ENCODE peak calls at places on chromosome 4, in ten cellular contexts. One of them, this sample, is unnamed.

GRCh38 chr4:139884438-139884837 is 218.8 kb downstream of the MGST2 start:
- DNase-seq in CD8-positive, alpha-beta T cell: no peak
- DNase-seq in breast epithelium: no peak
- DNase-seq in fibroblast of lung: no peak
- DNase-seq in CD8-positive, alpha-beta memory T cell: no peak
- DNase-seq in colonic mucosa: no peak
- DNase-seq in heart right ventricle: no peak
- DNase-seq in testis: peak; percentile 66
- DNase-seq in psoas muscle: no peak
- DNase-seq in hepatocyte: no peak
- DNase-seq in this sample: no peak

GRCh38 chr4:73998040-73999011 is at the start of gene CXCL5:
- DNase-seq in CD8-positive, alpha-beta T cell: no peak
- DNase-seq in hepatocyte: peak; percentile 68
- DNase-seq in psoas muscle: peak; percentile 19
- DNase-seq in colonic mucosa: no peak
- DNase-seq in fibroblast of lung: peak; percentile 53
- DNase-seq in testis: peak; percentile 44
- DNase-seq in breast epithelium: no peak
- DNase-seq in CD8-positive, alpha-beta memory T cell: no peak
- DNase-seq in heart right ventricle: peak; percentile 18
- DNase-seq in this sample: no peak

GRCh38 chr4:74547042-74547441 is 102.1 kb downstream of the AREG start:
- DNase-seq in fibroblast of lung: no peak
- DNase-seq in breast epithelium: no peak
- DNase-seq in hepatocyte: no peak
- DNase-seq in CD8-positive, alpha-beta T cell: no peak
- DNase-seq in colonic mucosa: no peak
- DNase-seq in CD8-positive, alpha-beta memory T cell: no peak
- DNase-seq in psoas muscle: no peak
- DNase-seq in testis: no peak
- DNase-seq in heart right ventricle: no peak
- DNase-seq in this sample: no peak

GRCh38 chr4:136861081-136861480 is 671.2 kb downstream of the PCDH18 start:
- DNase-seq in heart right ventricle: no peak
- DNase-seq in psoas muscle: no peak
- DNase-seq in testis: no peak
- DNase-seq in CD8-positive, alpha-beta T cell: no peak
- DNase-seq in colonic mucosa: no peak
- DNase-seq in breast epithelium: no peak
- DNase-seq in fibroblast of lung: peak; percentile 4
- DNase-seq in hepatocyte: no peak
- DNase-seq in CD8-positive, alpha-beta memory T cell: no peak
- DNase-seq in this sample: no peak

GRCh38 chr4:101018836-101019235 is 328.5 kb downstream of the PPP3CA start:
- DNase-seq in colonic mucosa: no peak
- DNase-seq in heart right ventricle: no peak
- DNase-seq in CD8-positive, alpha-beta T cell: no peak
- DNase-seq in psoas muscle: no peak
- DNase-seq in hepatocyte: no peak
- DNase-seq in fibroblast of lung: no peak
- DNase-seq in testis: no peak
- DNase-seq in breast epithelium: no peak
- DNase-seq in CD8-positive, alpha-beta memory T cell: peak; percentile 20
- DNase-seq in this sample: no peak

GRCh38 chr4:7663075-7663541 is 228.4 kb upstream of the PSAPL1 start:
- DNase-seq in CD8-positive, alpha-beta memory T cell: no peak
- DNase-seq in CD8-positive, alpha-beta T cell: no peak
- DNase-seq in fibroblast of lung: no peak
- DNase-seq in psoas muscle: no peak
- DNase-seq in breast epithelium: no peak
- DNase-seq in colonic mucosa: no peak
- DNase-seq in testis: no peak
- DNase-seq in heart right ventricle: no peak
- DNase-seq in hepatocyte: no peak
- DNase-seq in this sample: no peak

GRCh38 chr4:52094746-52095145 is 43.6 kb downstream of the SPATA18 start:
- DNase-seq in psoas muscle: no peak
- DNase-seq in breast epithelium: no peak
- DNase-seq in heart right ventricle: no peak
- DNase-seq in testis: no peak
- DNase-seq in fibroblast of lung: no peak
- DNase-seq in CD8-positive, alpha-beta T cell: no peak
- DNase-seq in hepatocyte: no peak
- DNase-seq in CD8-positive, alpha-beta memory T cell: no peak
- DNase-seq in colonic mucosa: no peak
- DNase-seq in this sample: no peak

GRCh38 chr4:180828455-180829018 is 1414.7 kb upstream of the TENM3 start:
- DNase-seq in breast epithelium: no peak
- DNase-seq in CD8-positive, alpha-beta T cell: no peak
- DNase-seq in testis: peak; percentile 65
- DNase-seq in hepatocyte: peak; percentile 75
- DNase-seq in heart right ventricle: peak; percentile 13
- DNase-seq in psoas muscle: no peak
- DNase-seq in fibroblast of lung: peak; percentile 69
- DNase-seq in CD8-positive, alpha-beta memory T cell: no peak
- DNase-seq in colonic mucosa: no peak
- DNase-seq in this sample: no peak

GRCh38 chr4:125316781-125317525 is 2.2 kb downstream of the FAT4 start:
- DNase-seq in CD8-positive, alpha-beta memory T cell: no peak
- DNase-seq in psoas muscle: peak; percentile 41
- DNase-seq in breast epithelium: no peak
- DNase-seq in hepatocyte: peak; percentile 40
- DNase-seq in CD8-positive, alpha-beta T cell: no peak
- DNase-seq in testis: peak; percentile 69
- DNase-seq in fibroblast of lung: peak; percentile 54
- DNase-seq in colonic mucosa: peak; percentile 18
- DNase-seq in heart right ventricle: peak; percentile 20
- DNase-seq in this sample: peak; percentile 33

GRCh38 chr4:145909773-145910172 is 28.9 kb downstream of the ZNF827 start:
- DNase-seq in fibroblast of lung: no peak
- DNase-seq in CD8-positive, alpha-beta memory T cell: no peak
- DNase-seq in heart right ventricle: peak; percentile 38
- DNase-seq in colonic mucosa: peak; percentile 77
- DNase-seq in breast epithelium: no peak
- DNase-seq in psoas muscle: no peak
- DNase-seq in hepatocyte: no peak
- DNase-seq in CD8-positive, alpha-beta T cell: no peak
- DNase-seq in testis: no peak
- DNase-seq in this sample: no peak

GRCh38 chr4:124290678-124291077 is 421.9 kb downstream of the ANKRD50 start:
- DNase-seq in breast epithelium: no peak
- DNase-seq in heart right ventricle: no peak
- DNase-seq in colonic mucosa: no peak
- DNase-seq in CD8-positive, alpha-beta T cell: no peak
- DNase-seq in psoas muscle: no peak
- DNase-seq in hepatocyte: peak; percentile 26
- DNase-seq in testis: no peak
- DNase-seq in fibroblast of lung: no peak
- DNase-seq in CD8-positive, alpha-beta memory T cell: no peak
- DNase-seq in this sample: no peak
- H3K27ac ChIP-seq in breast epithelium: no peak overlapping the region
- H3K27ac ChIP-seq in heart right ventricle: no peak overlapping the region
- H3K27ac ChIP-seq in colonic mucosa: no peak overlapping the region
- H3K27ac ChIP-seq in CD8-positive, alpha-beta T cell: no peak overlapping the region
- H3K27ac ChIP-seq in psoas muscle: no peak overlapping the region
- H3K27ac ChIP-seq in hepatocyte: no peak overlapping the region
- H3K27ac ChIP-seq in testis: no peak overlapping the region
- H3K27ac ChIP-seq in fibroblast of lung: no peak overlapping the region
- H3K27ac ChIP-seq in CD8-positive, alpha-beta memory T cell: no peak overlapping the region
- H3K27ac ChIP-seq in this sample: no peak overlapping the region

DNA sequence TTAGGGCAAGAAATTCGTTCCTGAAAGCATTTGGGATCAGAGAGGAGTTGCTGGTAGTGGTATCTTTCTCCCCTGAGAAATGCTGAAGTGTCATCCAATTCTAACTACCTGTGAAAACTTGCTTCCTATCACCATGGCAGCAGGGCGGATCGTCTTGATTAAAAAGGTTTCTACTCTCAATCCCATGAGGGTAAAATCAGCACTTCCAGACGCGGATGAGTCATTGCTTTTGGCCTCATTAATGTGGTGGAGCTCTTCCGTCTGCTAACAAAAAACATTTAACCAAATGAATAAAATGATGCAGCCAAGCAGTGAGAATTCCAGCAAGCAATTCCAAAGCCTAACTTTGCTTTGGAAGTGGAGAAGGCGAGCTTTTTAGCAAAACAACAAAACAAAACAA is 325.6 kb downstream of the CAMK2D start:
- DNase-seq in fibroblast of lung: peak; percentile 94
- DNase-seq in CD8-positive, alpha-beta memory T cell: no peak
- DNase-seq in hepatocyte: no peak
- DNase-seq in psoas muscle: no peak
- DNase-seq in heart right ventricle: peak; percentile 75
- DNase-seq in CD8-positive, alpha-beta T cell: no peak
- DNase-seq in breast epithelium: no peak
- DNase-seq in testis: peak; percentile 33
- DNase-seq in colonic mucosa: peak; percentile 24
- DNase-seq in this sample: no peak
- H3K27ac ChIP-seq in fibroblast of lung: peak overlapping the region; percentile 49
- H3K27ac ChIP-seq in CD8-positive, alpha-beta memory T cell: no peak overlapping the region
- H3K27ac ChIP-seq in hepatocyte: no peak overlapping the region
- H3K27ac ChIP-seq in psoas muscle: peak overlapping the region; percentile 51
- H3K27ac ChIP-seq in heart right ventricle: peak overlapping the region; percentile 73
- H3K27ac ChIP-seq in CD8-positive, alpha-beta T cell: no peak overlapping the region
- H3K27ac ChIP-seq in breast epithelium: peak overlapping the region; percentile 82
- H3K27ac ChIP-seq in testis: no peak overlapping the region
- H3K27ac ChIP-seq in colonic mucosa: peak overlapping the region; percentile 56
- H3K27ac ChIP-seq in this sample: no peak overlapping the region

GRCh38 chr4:126777649-126778048 is 855.1 kb upstream of the INTU start:
- DNase-seq in CD8-positive, alpha-beta memory T cell: no peak
- DNase-seq in CD8-positive, alpha-beta T cell: no peak
- DNase-seq in hepatocyte: no peak
- DNase-seq in fibroblast of lung: peak; percentile 87
- DNase-seq in testis: no peak
- DNase-seq in colonic mucosa: no peak
- DNase-seq in breast epithelium: no peak
- DNase-seq in heart right ventricle: no peak
- DNase-seq in psoas muscle: no peak
- DNase-seq in this sample: no peak
- H3K27ac ChIP-seq in CD8-positive, alpha-beta memory T cell: no peak overlapping the region
- H3K27ac ChIP-seq in CD8-positive, alpha-beta T cell: no peak overlapping the region
- H3K27ac ChIP-seq in hepatocyte: no peak overlapping the region
- H3K27ac ChIP-seq in fibroblast of lung: peak overlapping the region; percentile 86
- H3K27ac ChIP-seq in testis: no peak overlapping the region
- H3K27ac ChIP-seq in colonic mucosa: no peak overlapping the region
- H3K27ac ChIP-seq in breast epithelium: no peak overlapping the region
- H3K27ac ChIP-seq in heart right ventricle: no peak overlapping the region
- H3K27ac ChIP-seq in psoas muscle: no peak overlapping the region
- H3K27ac ChIP-seq in this sample: no peak overlapping the region

GRCh38 chr4:6326312-6327060 is 56.8 kb downstream of the WFS1 start:
- DNase-seq in heart right ventricle: no peak
- DNase-seq in CD8-positive, alpha-beta memory T cell: no peak
- DNase-seq in hepatocyte: no peak
- DNase-seq in colonic mucosa: no peak
- DNase-seq in fibroblast of lung: no peak
- DNase-seq in psoas muscle: no peak
- DNase-seq in testis: no peak
- DNase-seq in CD8-positive, alpha-beta T cell: no peak
- DNase-seq in breast epithelium: no peak
- DNase-seq in this sample: no peak

GRCh38 chr4:6324461-6324998 is 54.9 kb downstream of the WFS1 start:
- DNase-seq in CD8-positive, alpha-beta memory T cell: no peak
- DNase-seq in breast epithelium: no peak
- DNase-seq in hepatocyte: no peak
- DNase-seq in testis: no peak
- DNase-seq in fibroblast of lung: no peak
- DNase-seq in heart right ventricle: no peak
- DNase-seq in CD8-positive, alpha-beta T cell: no peak
- DNase-seq in psoas muscle: no peak
- DNase-seq in colonic mucosa: no peak
- DNase-seq in this sample: no peak

GRCh38 chr4:6325791-6326290 is 56.2 kb downstream of the WFS1 start:
- DNase-seq in CD8-positive, alpha-beta memory T cell: no peak
- DNase-seq in breast epithelium: no peak
- DNase-seq in hepatocyte: no peak
- DNase-seq in testis: no peak
- DNase-seq in colonic mucosa: no peak
- DNase-seq in CD8-positive, alpha-beta T cell: no peak
- DNase-seq in heart right ventricle: no peak
- DNase-seq in fibroblast of lung: no peak
- DNase-seq in psoas muscle: no peak
- DNase-seq in this sample: no peak

GRCh38 chr4:6327220-6327917 is 57.7 kb downstream of the WFS1 start:
- DNase-seq in breast epithelium: peak; percentile 87
- DNase-seq in fibroblast of lung: peak; percentile 35
- DNase-seq in hepatocyte: peak; percentile 86
- DNase-seq in CD8-positive, alpha-beta T cell: peak; percentile 58
- DNase-seq in heart right ventricle: peak; percentile 73
- DNase-seq in testis: peak; percentile 87
- DNase-seq in CD8-positive, alpha-beta memory T cell: peak; percentile 65
- DNase-seq in psoas muscle: peak; percentile 76
- DNase-seq in colonic mucosa: peak; percentile 77
- DNase-seq in this sample: peak; percentile 84

GRCh38 chr4:6324999-6325790 is 55.5 kb downstream of the WFS1 start:
- DNase-seq in psoas muscle: peak; percentile 31
- DNase-seq in colonic mucosa: peak; percentile 29
- DNase-seq in testis: no peak
- DNase-seq in heart right ventricle: peak; percentile 52
- DNase-seq in CD8-positive, alpha-beta T cell: no peak
- DNase-seq in hepatocyte: peak; percentile 57
- DNase-seq in fibroblast of lung: peak; percentile 48
- DNase-seq in breast epithelium: peak; percentile 78
- DNase-seq in CD8-positive, alpha-beta memory T cell: no peak
- DNase-seq in this sample: no peak
- H3K27ac ChIP-seq in psoas muscle: peak overlapping the region; percentile 27
- H3K27ac ChIP-seq in colonic mucosa: no peak overlapping the region
- H3K27ac ChIP-seq in testis: no peak overlapping the region
- H3K27ac ChIP-seq in heart right ventricle: peak overlapping the region; percentile 79
- H3K27ac ChIP-seq in CD8-positive, alpha-beta T cell: no peak overlapping the region
- H3K27ac ChIP-seq in hepatocyte: no peak overlapping the region
- H3K27ac ChIP-seq in fibroblast of lung: no peak overlapping the region
- H3K27ac ChIP-seq in breast epithelium: peak overlapping the region; percentile 67
- H3K27ac ChIP-seq in CD8-positive, alpha-beta memory T cell: no peak overlapping the region
- H3K27ac ChIP-seq in this sample: no peak overlapping the region

DNA sequence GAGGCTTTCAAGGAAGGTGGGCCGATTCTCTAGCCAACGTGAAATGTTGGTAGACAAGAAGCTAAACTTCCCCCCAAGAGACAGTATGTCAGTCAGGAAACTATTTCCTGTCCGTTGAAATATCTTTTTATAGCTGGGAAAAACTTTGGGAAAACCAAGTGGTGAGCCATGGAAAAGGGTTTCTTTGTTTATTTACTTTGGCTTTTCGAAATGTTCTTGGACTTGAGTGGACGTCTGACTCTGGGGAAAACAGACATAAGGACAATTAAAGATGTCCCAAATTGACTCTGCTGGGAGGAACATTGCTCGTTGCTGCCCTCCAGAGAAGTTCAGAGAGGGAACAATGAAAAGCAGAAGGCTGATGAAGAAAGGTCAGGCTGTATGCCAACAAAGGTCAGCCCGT is 295.4 kb downstream of the RAPGEF2 start:
- DNase-seq in breast epithelium: no peak
- DNase-seq in hepatocyte: no peak
- DNase-seq in testis: no peak
- DNase-seq in heart right ventricle: peak; percentile 50
- DNase-seq in CD8-positive, alpha-beta memory T cell: no peak
- DNase-seq in CD8-positive, alpha-beta T cell: no peak
- DNase-seq in fibroblast of lung: peak; percentile 68
- DNase-seq in psoas muscle: no peak
- DNase-seq in colonic mucosa: no peak
- DNase-seq in this sample: no peak
- H3K27ac ChIP-seq in breast epithelium: no peak overlapping the region
- H3K27ac ChIP-seq in hepatocyte: no peak overlapping the region
- H3K27ac ChIP-seq in testis: no peak overlapping the region
- H3K27ac ChIP-seq in heart right ventricle: peak overlapping the region; percentile 77
- H3K27ac ChIP-seq in CD8-positive, alpha-beta memory T cell: no peak overlapping the region
- H3K27ac ChIP-seq in CD8-positive, alpha-beta T cell: no peak overlapping the region
- H3K27ac ChIP-seq in fibroblast of lung: peak overlapping the region; percentile 30
- H3K27ac ChIP-seq in psoas muscle: no peak overlapping the region
- H3K27ac ChIP-seq in colonic mucosa: no peak overlapping the region
- H3K27ac ChIP-seq in this sample: no peak overlapping the region

GRCh38 chr4:142548491-142548890 is 297.6 kb downstream of the INPP4B start:
- DNase-seq in testis: no peak
- DNase-seq in hepatocyte: no peak
- DNase-seq in colonic mucosa: no peak
- DNase-seq in psoas muscle: no peak
- DNase-seq in CD8-positive, alpha-beta T cell: no peak
- DNase-seq in heart right ventricle: no peak
- DNase-seq in fibroblast of lung: peak; percentile 29
- DNase-seq in breast epithelium: no peak
- DNase-seq in CD8-positive, alpha-beta memory T cell: no peak
- DNase-seq in this sample: no peak
- H3K27ac ChIP-seq in testis: no peak overlapping the region
- H3K27ac ChIP-seq in hepatocyte: no peak overlapping the region
- H3K27ac ChIP-seq in colonic mucosa: no peak overlapping the region
- H3K27ac ChIP-seq in psoas muscle: no peak overlapping the region
- H3K27ac ChIP-seq in CD8-positive, alpha-beta T cell: no peak overlapping the region
- H3K27ac ChIP-seq in heart right ventricle: no peak overlapping the region
- H3K27ac ChIP-seq in fibroblast of lung: no peak overlapping the region
- H3K27ac ChIP-seq in breast epithelium: no peak overlapping the region
- H3K27ac ChIP-seq in CD8-positive, alpha-beta memory T cell: no peak overlapping the region
- H3K27ac ChIP-seq in this sample: no peak overlapping the region